ENCODE peak calls at places on chromosomes 16 and 17, in six cellular contexts. One of them, this sample, is unnamed.

GRCh38 chr17:73952498-73953205 is 250.8 kb upstream of the RPL38 start:
- DNase-seq in small intestine: peak; percentile 12
- DNase-seq in amniotic stem cell: no peak
- DNase-seq in foreskin fibroblast: no peak
- DNase-seq in upper lobe of right lung: peak; percentile 77
- DNase-seq in brain microvascular endothelial cell: no peak
- DNase-seq in this sample: no peak

GRCh38 chr16:29312835-29313558 is 93.5 kb downstream of the NPIPB11 start:
- DNase-seq in small intestine: no peak
- DNase-seq in amniotic stem cell: no peak
- DNase-seq in foreskin fibroblast: no peak
- DNase-seq in upper lobe of right lung: no peak
- DNase-seq in brain microvascular endothelial cell: no peak
- DNase-seq in this sample: no peak

GRCh38 chr17:76438906-76439305 is 14.0 kb downstream of the UBE2O start:
- DNase-seq in small intestine: no peak
- DNase-seq in amniotic stem cell: no peak
- DNase-seq in foreskin fibroblast: no peak
- DNase-seq in upper lobe of right lung: no peak
- DNase-seq in brain microvascular endothelial cell: no peak
- DNase-seq in this sample: no peak

GRCh38 chr17:3710951-3711383 is 12.7 kb upstream of the HASPIN start:
- DNase-seq in small intestine: peak; percentile 70
- DNase-seq in amniotic stem cell: no peak
- DNase-seq in foreskin fibroblast: peak; percentile 54
- DNase-seq in upper lobe of right lung: no peak
- DNase-seq in brain microvascular endothelial cell: peak; percentile 40
- DNase-seq in this sample: no peak

GRCh38 chr17:63544467-63545301 is 5.6 kb upstream of the DCAF7 start:
- DNase-seq in small intestine: no peak
- DNase-seq in amniotic stem cell: no peak
- DNase-seq in foreskin fibroblast: no peak
- DNase-seq in upper lobe of right lung: peak; percentile 56
- DNase-seq in brain microvascular endothelial cell: no peak
- DNase-seq in this sample: no peak

GRCh38 chr16:3810198-3810664 is 70.3 kb downstream of the CREBBP start:
- DNase-seq in small intestine: no peak
- DNase-seq in amniotic stem cell: no peak
- DNase-seq in foreskin fibroblast: no peak
- DNase-seq in upper lobe of right lung: no peak
- DNase-seq in brain microvascular endothelial cell: no peak
- DNase-seq in this sample: no peak

GRCh38 chr17:74919440-74920305 is 3.4 kb downstream of the USH1G start:
- DNase-seq in small intestine: peak; percentile 43
- DNase-seq in amniotic stem cell: no peak
- DNase-seq in foreskin fibroblast: peak; percentile 35
- DNase-seq in upper lobe of right lung: no peak
- DNase-seq in brain microvascular endothelial cell: no peak
- DNase-seq in this sample: no peak

GRCh38 chr17:32461853-32462617 is 17.7 kb downstream of the PSMD11 start:
- DNase-seq in small intestine: peak; percentile 54
- DNase-seq in amniotic stem cell: no peak
- DNase-seq in foreskin fibroblast: peak; percentile 71
- DNase-seq in upper lobe of right lung: no peak
- DNase-seq in brain microvascular endothelial cell: peak; percentile 62
- DNase-seq in this sample: no peak

GRCh38 chr16:27318399-27319256 is 4.9 kb downstream of the IL4R start:
- DNase-seq in small intestine: peak; percentile 47
- DNase-seq in amniotic stem cell: no peak
- DNase-seq in foreskin fibroblast: peak; percentile 71
- DNase-seq in upper lobe of right lung: peak; percentile 84
- DNase-seq in brain microvascular endothelial cell: peak; percentile 56
- DNase-seq in this sample: no peak

GRCh38 chr16:85234310-85235235 is 122.3 kb upstream of the CIBAR2 start:
- DNase-seq in small intestine: no peak
- DNase-seq in amniotic stem cell: no peak
- DNase-seq in foreskin fibroblast: peak; percentile 90
- DNase-seq in upper lobe of right lung: peak; percentile 76
- DNase-seq in brain microvascular endothelial cell: peak; percentile 41
- DNase-seq in this sample: no peak

GRCh38 chr16:46812781-46813555 is 18.0 kb downstream of the C16orf87 start:
- DNase-seq in small intestine: no peak
- DNase-seq in amniotic stem cell: no peak
- DNase-seq in foreskin fibroblast: no peak
- DNase-seq in upper lobe of right lung: no peak
- DNase-seq in brain microvascular endothelial cell: no peak
- DNase-seq in this sample: no peak

GRCh38 chr16:67286441-67287235 is 7.3 kb downstream of the PLEKHG4 start:
- DNase-seq in small intestine: no peak
- DNase-seq in amniotic stem cell: no peak
- DNase-seq in foreskin fibroblast: no peak
- DNase-seq in upper lobe of right lung: no peak
- DNase-seq in brain microvascular endothelial cell: no peak
- DNase-seq in this sample: no peak

GRCh38 chr16:11501583-11502138 is 85.1 kb downstream of the LITAF start:
- DNase-seq in small intestine: no peak
- DNase-seq in amniotic stem cell: no peak
- DNase-seq in foreskin fibroblast: no peak
- DNase-seq in upper lobe of right lung: no peak
- DNase-seq in brain microvascular endothelial cell: no peak
- DNase-seq in this sample: no peak

GRCh38 chr16:8567355-8568230 is 22.7 kb downstream of the TMEM114 start:
- DNase-seq in small intestine: peak; percentile 83
- DNase-seq in amniotic stem cell: peak; percentile 89
- DNase-seq in foreskin fibroblast: peak; percentile 92
- DNase-seq in upper lobe of right lung: peak; percentile 72
- DNase-seq in brain microvascular endothelial cell: peak; percentile 88
- DNase-seq in this sample: peak; percentile 80

GRCh38 chr16:79042886-79043285 is 557.7 kb downstream of the MAF start:
- DNase-seq in small intestine: no peak
- DNase-seq in amniotic stem cell: no peak
- DNase-seq in foreskin fibroblast: no peak
- DNase-seq in upper lobe of right lung: no peak
- DNase-seq in brain microvascular endothelial cell: no peak
- DNase-seq in this sample: no peak

GRCh38 chr17:6075845-6076244 is 5.7 kb downstream of the WSCD1 start:
- DNase-seq in small intestine: no peak
- DNase-seq in amniotic stem cell: no peak
- DNase-seq in foreskin fibroblast: no peak
- DNase-seq in upper lobe of right lung: no peak
- DNase-seq in brain microvascular endothelial cell: no peak
- DNase-seq in this sample: no peak

This sample was measured in T1000.